ENCODE peak calls at places on chromosome 20, in nine cellular contexts. One of them, this sample, is unnamed.

GRCh38 chr20:46056970-46057855 is 28.2 kb downstream of the SLC12A5 start:
- DNase-seq in HCT116: no peak
- DNase-seq in fibroblast of pulmonary artery: peak
- DNase-seq in HFF-Myc: no peak
- DNase-seq in cardiac fibroblast: peak
- DNase-seq in right lobe of liver: no peak
- DNase-seq in BJ: no peak
- DNase-seq in NB4: peak
- DNase-seq in ascending aorta: no peak
- DNase-seq in this sample: no peak

GRCh38 chr20:51826372-51826771 is 24.1 kb upstream of the SALL4 start:
- DNase-seq in HFF-Myc: no peak
- DNase-seq in NB4: no peak
- DNase-seq in fibroblast of pulmonary artery: no peak
- DNase-seq in ascending aorta: no peak
- DNase-seq in BJ: no peak
- DNase-seq in HCT116: no peak
- DNase-seq in right lobe of liver: no peak
- DNase-seq in cardiac fibroblast: no peak
- DNase-seq in this sample: no peak

GRCh38 chr20:38113401-38114325 is 51.4 kb downstream of the TGM2 start:
- DNase-seq in ascending aorta: no peak
- DNase-seq in cardiac fibroblast: no peak
- DNase-seq in fibroblast of pulmonary artery: no peak
- DNase-seq in NB4: peak
- DNase-seq in HFF-Myc: no peak
- DNase-seq in BJ: no peak
- DNase-seq in right lobe of liver: no peak
- DNase-seq in HCT116: peak
- DNase-seq in this sample: no peak

GRCh38 chr20:17798601-17799000 is 98.8 kb downstream of the BANF2 start:
- DNase-seq in HFF-Myc: no peak
- DNase-seq in BJ: no peak
- DNase-seq in right lobe of liver: no peak
- DNase-seq in fibroblast of pulmonary artery: no peak
- DNase-seq in NB4: no peak
- DNase-seq in ascending aorta: no peak
- DNase-seq in cardiac fibroblast: no peak
- DNase-seq in HCT116: no peak
- DNase-seq in this sample: no peak

GRCh38 chr20:62313460-62314338 is 10.9 kb downstream of the ADRM1 start:
- DNase-seq in fibroblast of pulmonary artery: no peak
- DNase-seq in right lobe of liver: no peak
- DNase-seq in cardiac fibroblast: no peak
- DNase-seq in ascending aorta: no peak
- DNase-seq in HCT116: no peak
- DNase-seq in NB4: no peak
- DNase-seq in BJ: no peak
- DNase-seq in HFF-Myc: no peak
- DNase-seq in this sample: no peak

GRCh38 chr20:62430311-62430853 is 3.0 kb upstream of the RBBP8NL start:
- DNase-seq in NB4: no peak
- DNase-seq in cardiac fibroblast: no peak
- DNase-seq in ascending aorta: no peak
- DNase-seq in HCT116: no peak
- DNase-seq in BJ: no peak
- DNase-seq in right lobe of liver: no peak
- DNase-seq in HFF-Myc: no peak
- DNase-seq in fibroblast of pulmonary artery: no peak
- DNase-seq in this sample: no peak

GRCh38 chr20:35954200-35954906 is at the start of gene SCAND1:
- DNase-seq in cardiac fibroblast: peak
- DNase-seq in fibroblast of pulmonary artery: peak
- DNase-seq in HFF-Myc: peak
- DNase-seq in ascending aorta: peak
- DNase-seq in right lobe of liver: peak
- DNase-seq in BJ: peak
- DNase-seq in HCT116: peak
- DNase-seq in NB4: peak
- DNase-seq in this sample: peak

GRCh38 chr20:63830821-63831593 is at the start of gene ZBTB46:
- DNase-seq in cardiac fibroblast: peak
- DNase-seq in fibroblast of pulmonary artery: peak
- DNase-seq in right lobe of liver: no peak
- DNase-seq in NB4: peak
- DNase-seq in HFF-Myc: no peak
- DNase-seq in ascending aorta: no peak
- DNase-seq in BJ: no peak
- DNase-seq in HCT116: no peak
- DNase-seq in this sample: no peak

GRCh38 chr20:62831361-62831788 is 14.5 kb downstream of the COL9A3 start:
- DNase-seq in NB4: no peak
- DNase-seq in BJ: no peak
- DNase-seq in HCT116: no peak
- DNase-seq in HFF-Myc: no peak
- DNase-seq in right lobe of liver: peak
- DNase-seq in cardiac fibroblast: no peak
- DNase-seq in fibroblast of pulmonary artery: no peak
- DNase-seq in ascending aorta: no peak
- DNase-seq in this sample: no peak

GRCh38 chr20:45011108-45011526 is 44.8 kb downstream of the STK4 start:
- DNase-seq in right lobe of liver: no peak
- DNase-seq in ascending aorta: no peak
- DNase-seq in BJ: no peak
- DNase-seq in NB4: peak
- DNase-seq in HFF-Myc: no peak
- DNase-seq in fibroblast of pulmonary artery: peak
- DNase-seq in cardiac fibroblast: peak
- DNase-seq in HCT116: peak
- DNase-seq in this sample: peak

GRCh38 chr20:63658749-63659187 is 656 bp downstream of the RTEL1 start:
- DNase-seq in HCT116: no peak
- DNase-seq in cardiac fibroblast: peak
- DNase-seq in ascending aorta: no peak
- DNase-seq in HFF-Myc: no peak
- DNase-seq in fibroblast of pulmonary artery: peak
- DNase-seq in BJ: no peak
- DNase-seq in NB4: peak
- DNase-seq in right lobe of liver: no peak
- DNase-seq in this sample: peak

GRCh38 chr20:11234181-11234969 is 560.6 kb upstream of the JAG1 start:
- DNase-seq in BJ: no peak
- DNase-seq in fibroblast of pulmonary artery: peak
- DNase-seq in HFF-Myc: no peak
- DNase-seq in right lobe of liver: no peak
- DNase-seq in NB4: no peak
- DNase-seq in cardiac fibroblast: peak
- DNase-seq in ascending aorta: no peak
- DNase-seq in HCT116: no peak
- DNase-seq in this sample: no peak

GRCh38 chr20:11232896-11233295 is 559.1 kb upstream of the JAG1 start:
- DNase-seq in BJ: no peak
- DNase-seq in NB4: no peak
- DNase-seq in cardiac fibroblast: no peak
- DNase-seq in fibroblast of pulmonary artery: no peak
- DNase-seq in right lobe of liver: no peak
- DNase-seq in ascending aorta: no peak
- DNase-seq in HCT116: no peak
- DNase-seq in HFF-Myc: no peak
- DNase-seq in this sample: no peak

GRCh38 chr20:11231742-11232141 is 557.9 kb upstream of the JAG1 start:
- DNase-seq in fibroblast of pulmonary artery: peak
- DNase-seq in BJ: no peak
- DNase-seq in right lobe of liver: no peak
- DNase-seq in HFF-Myc: no peak
- DNase-seq in NB4: no peak
- DNase-seq in ascending aorta: no peak
- DNase-seq in cardiac fibroblast: no peak
- DNase-seq in HCT116: no peak
- DNase-seq in this sample: no peak

GRCh38 chr20:11232249-11232648 is 558.5 kb upstream of the JAG1 start:
- DNase-seq in ascending aorta: no peak
- DNase-seq in right lobe of liver: no peak
- DNase-seq in HFF-Myc: no peak
- DNase-seq in BJ: no peak
- DNase-seq in cardiac fibroblast: no peak
- DNase-seq in HCT116: no peak
- DNase-seq in NB4: no peak
- DNase-seq in fibroblast of pulmonary artery: no peak
- DNase-seq in this sample: no peak

DNA sequence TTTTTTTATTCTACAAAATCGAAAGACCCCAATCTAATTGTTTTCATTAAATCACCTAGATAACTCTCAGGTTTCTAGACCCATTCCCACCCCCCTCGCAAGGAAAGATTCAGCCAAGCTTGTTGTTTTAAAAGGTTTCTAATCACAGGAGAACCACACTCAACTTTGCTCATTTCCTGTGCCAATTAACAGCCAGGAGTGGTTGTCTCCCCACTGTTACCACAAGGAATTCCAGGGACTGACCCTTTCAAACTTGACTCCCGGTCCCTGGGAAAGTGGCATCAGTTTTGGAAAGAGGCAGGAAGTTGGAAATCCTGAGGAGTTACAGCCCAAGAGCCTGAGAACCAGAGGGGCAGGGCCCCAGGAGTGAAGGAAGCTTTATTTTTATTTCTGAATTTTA is 561.3 kb upstream of the JAG1 start:
- DNase-seq in cardiac fibroblast: peak
- DNase-seq in ascending aorta: no peak
- DNase-seq in BJ: peak
- DNase-seq in HCT116: no peak
- DNase-seq in fibroblast of pulmonary artery: peak
- DNase-seq in NB4: no peak
- DNase-seq in right lobe of liver: no peak
- DNase-seq in HFF-Myc: peak
- DNase-seq in this sample: peak
- H3K4me3 ChIP-seq in cardiac fibroblast: no peak
- H3K4me3 ChIP-seq in ascending aorta: no peak
- H3K4me3 ChIP-seq in BJ: no peak
- H3K4me3 ChIP-seq in HCT116: no peak
- H3K4me3 ChIP-seq in fibroblast of pulmonary artery: no peak
- H3K4me3 ChIP-seq in NB4: no peak
- H3K4me3 ChIP-seq in right lobe of liver: no peak
- H3K4me3 ChIP-seq in HFF-Myc: no peak
- H3K4me3 ChIP-seq in this sample: no peak

GRCh38 chr20:3932277-3933073 is 43.3 kb downstream of the PANK2 start:
- DNase-seq in HFF-Myc: no peak
- DNase-seq in ascending aorta: no peak
- DNase-seq in HCT116: no peak
- DNase-seq in fibroblast of pulmonary artery: no peak
- DNase-seq in cardiac fibroblast: no peak
- DNase-seq in NB4: no peak
- DNase-seq in right lobe of liver: no peak
- DNase-seq in BJ: no peak
- DNase-seq in this sample: no peak
- H3K4me3 ChIP-seq in HFF-Myc: no peak
- H3K4me3 ChIP-seq in ascending aorta: peak
- H3K4me3 ChIP-seq in HCT116: no peak
- H3K4me3 ChIP-seq in fibroblast of pulmonary artery: no peak
- H3K4me3 ChIP-seq in cardiac fibroblast: no peak
- H3K4me3 ChIP-seq in NB4: no peak
- H3K4me3 ChIP-seq in right lobe of liver: peak
- H3K4me3 ChIP-seq in BJ: no peak
- H3K4me3 ChIP-seq in this sample: no peak

GRCh38 chr20:841568-842546 is 8.3 kb downstream of the FAM110A start:
- DNase-seq in BJ: no peak
- DNase-seq in HFF-Myc: no peak
- DNase-seq in NB4: no peak
- DNase-seq in right lobe of liver: no peak
- DNase-seq in cardiac fibroblast: no peak
- DNase-seq in fibroblast of pulmonary artery: no peak
- DNase-seq in ascending aorta: no peak
- DNase-seq in HCT116: no peak
- DNase-seq in this sample: no peak
- H3K4me3 ChIP-seq in BJ: peak
- H3K4me3 ChIP-seq in HFF-Myc: peak
- H3K4me3 ChIP-seq in NB4: no peak
- H3K4me3 ChIP-seq in right lobe of liver: peak
- H3K4me3 ChIP-seq in cardiac fibroblast: peak
- H3K4me3 ChIP-seq in fibroblast of pulmonary artery: peak
- H3K4me3 ChIP-seq in ascending aorta: peak
- H3K4me3 ChIP-seq in HCT116: peak
- H3K4me3 ChIP-seq in this sample: peak

GRCh38 chr20:23151008-23151703 is 65.0 kb upstream of the CD93 start:
- DNase-seq in ascending aorta: no peak
- DNase-seq in NB4: no peak
- DNase-seq in cardiac fibroblast: no peak
- DNase-seq in right lobe of liver: no peak
- DNase-seq in BJ: no peak
- DNase-seq in HFF-Myc: no peak
- DNase-seq in HCT116: no peak
- DNase-seq in fibroblast of pulmonary artery: no peak
- DNase-seq in this sample: no peak

GRCh38 chr20:23148721-23149570 is 62.8 kb upstream of the CD93 start:
- DNase-seq in right lobe of liver: peak
- DNase-seq in HFF-Myc: no peak
- DNase-seq in ascending aorta: no peak
- DNase-seq in fibroblast of pulmonary artery: no peak
- DNase-seq in BJ: no peak
- DNase-seq in cardiac fibroblast: no peak
- DNase-seq in HCT116: no peak
- DNase-seq in NB4: no peak
- DNase-seq in this sample: no peak

GRCh38 chr20:23149623-23150279 is 63.6 kb upstream of the CD93 start:
- DNase-seq in right lobe of liver: no peak
- DNase-seq in BJ: no peak
- DNase-seq in HCT116: no peak
- DNase-seq in ascending aorta: no peak
- DNase-seq in NB4: no peak
- DNase-seq in fibroblast of pulmonary artery: no peak
- DNase-seq in HFF-Myc: no peak
- DNase-seq in cardiac fibroblast: no peak
- DNase-seq in this sample: no peak

GRCh38 chr20:23151885-23152284 is 65.8 kb upstream of the CD93 start:
- DNase-seq in HFF-Myc: no peak
- DNase-seq in ascending aorta: no peak
- DNase-seq in HCT116: no peak
- DNase-seq in cardiac fibroblast: no peak
- DNase-seq in fibroblast of pulmonary artery: no peak
- DNase-seq in right lobe of liver: peak
- DNase-seq in NB4: no peak
- DNase-seq in BJ: no peak
- DNase-seq in this sample: no peak

DNA sequence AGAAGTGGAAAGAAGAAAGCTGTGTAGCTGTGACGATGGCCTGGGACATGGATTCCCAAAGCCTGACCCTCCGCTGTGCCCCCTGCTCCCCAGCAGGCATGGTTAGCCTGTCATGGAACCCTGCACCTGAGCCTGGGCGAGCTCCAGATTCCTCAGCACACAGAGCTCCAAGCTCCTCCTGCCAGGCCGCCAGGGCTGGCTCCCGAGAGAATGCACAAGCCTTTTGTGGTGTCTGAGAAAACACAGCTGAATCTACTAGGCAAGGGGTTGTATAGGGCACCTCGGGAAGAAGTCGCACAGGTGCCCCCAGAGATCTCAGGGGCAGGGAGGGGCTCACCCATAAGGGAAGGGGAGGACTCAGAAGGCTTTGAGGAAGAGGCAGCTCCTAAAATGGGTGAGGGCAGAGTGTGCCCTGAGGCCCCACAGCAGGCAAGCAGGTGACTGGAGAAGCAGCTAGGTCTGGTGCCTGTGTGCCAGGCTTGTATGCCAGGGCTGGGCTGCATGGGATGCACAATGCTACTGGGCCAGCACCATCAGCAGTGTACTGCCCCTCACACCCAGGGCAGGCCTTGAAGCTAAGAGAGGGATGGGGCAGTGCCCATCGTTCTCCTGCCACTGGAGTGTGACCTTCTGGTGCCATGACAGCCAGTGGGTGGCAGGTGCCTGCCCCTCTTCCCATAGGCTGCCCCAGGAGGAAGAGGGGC is 64.3 kb upstream of the CD93 start:
- DNase-seq in right lobe of liver: peak
- DNase-seq in NB4: no peak
- DNase-seq in ascending aorta: no peak
- DNase-seq in HFF-Myc: no peak
- DNase-seq in BJ: no peak
- DNase-seq in fibroblast of pulmonary artery: no peak
- DNase-seq in cardiac fibroblast: no peak
- DNase-seq in HCT116: no peak
- DNase-seq in this sample: no peak
- H3K4me3 ChIP-seq in right lobe of liver: no peak
- H3K4me3 ChIP-seq in NB4: no peak
- H3K4me3 ChIP-seq in ascending aorta: no peak
- H3K4me3 ChIP-seq in HFF-Myc: no peak
- H3K4me3 ChIP-seq in BJ: no peak
- H3K4me3 ChIP-seq in fibroblast of pulmonary artery: no peak
- H3K4me3 ChIP-seq in cardiac fibroblast: no peak
- H3K4me3 ChIP-seq in HCT116: no peak
- H3K4me3 ChIP-seq in this sample: no peak

This sample was measured in skeletal muscle cell.